ENCODE peak calls at places on chromosome 2, in five cellular contexts. T is mesendoderm, G is activated T-cell treated with anti-CD3 and anti-CD28 coated beads for 1 hour, Y is brain microvascular endothelial cell, B is NAMALWA. N is an unnamed sample.

GRCh38 chr2:76406134-76406855 is 695.6 kb upstream of the GCFC2 start:
- DNase-seq in T (no peak), Y (no peak), G (no peak), B (no peak), N (no peak)

GRCh38 chr2:12884713-12885282 is 168.1 kb downstream of the TRIB2 start:
- DNase-seq in Y (peak), G (no peak), B (no peak), T (peak), N (peak)

GRCh38 chr2:112924855-112925254 is 13.9 kb downstream of the IL37 start:
- DNase-seq in G (no peak), Y (no peak), B (no peak), T (no peak), N (no peak)

GRCh38 chr2:201432551-201433388 is 18.5 kb downstream of the TRAK2 start:
- DNase-seq in G (no peak), B (no peak), T (peak), Y (peak), N (peak)

GRCh38 chr2:98165516-98166071 is 78.6 kb downstream of the VWA3B start:
- DNase-seq in T (no peak), B (no peak), Y (no peak), G (no peak), N (no peak)

GRCh38 chr2:62363166-62363565 is 142.8 kb downstream of the TMEM17 start:
- DNase-seq in Y (no peak), T (no peak), B (no peak), G (no peak), N (no peak)

GRCh38 chr2:127185093-127185492 is 35.0 kb downstream of the CYP27C1 start:
- DNase-seq in Y (no peak), T (no peak), B (peak), G (no peak), N (no peak)

GRCh38 chr2:15652316-15653276 is 60.9 kb downstream of the DDX1 start:
- DNase-seq in Y (no peak), T (no peak), G (no peak), B (no peak), N (no peak)

GRCh38 chr2:20447437-20448245 is 767 bp downstream of the RHOB start:
- DNase-seq in G (no peak), T (peak), Y (peak), B (no peak), N (no peak)

GRCh38 chr2:98548920-98549818 is 59.1 kb downstream of the COA5 start:
- DNase-seq in T (no peak), G (no peak), B (peak), Y (no peak), N (no peak)

GRCh38 chr2:168758970-168759820 is 43.2 kb upstream of the NOSTRIN start:
- DNase-seq in G (no peak), B (peak), T (peak), Y (peak), N (peak)

GRCh38 chr2:85838181-85838580 is 50.6 kb downstream of the ST3GAL5 start:
- DNase-seq in Y (no peak), G (no peak), B (no peak), T (peak), N (no peak)

GRCh38 chr2:30026091-30027055 is 105.0 kb upstream of the ALK start:
- DNase-seq in G (no peak), T (peak), B (peak), Y (peak), N (peak)

GRCh38 chr2:168948621-168949212 is 47.6 kb downstream of the G6PC2 start:
- DNase-seq in Y (no peak), T (peak), B (peak), G (no peak), N (no peak)

GRCh38 chr2:60522462-60522861 is 31.0 kb downstream of the BCL11A start:
- DNase-seq in B (no peak), T (no peak), Y (no peak), G (no peak), N (no peak)